ENCODE peak calls at places on chromosomes 11 and 22, in four cellular contexts. One of them, this sample, is unnamed.

GRCh38 chr11:57761301-57762234 is at the start of gene CTNND1:
- DNase-seq in MM.1S: no peak
- DNase-seq in spleen: no peak
- DNase-seq in CD8-positive, alpha-beta T cell: no peak
- DNase-seq in this sample: peak; percentile 71

GRCh38 chr11:68214173-68215086 is 1.3 kb upstream of the KMT5B start:
- DNase-seq in spleen: peak; percentile 89
- DNase-seq in CD8-positive, alpha-beta T cell: no peak
- DNase-seq in MM.1S: no peak
- DNase-seq in this sample: peak; percentile 48

GRCh38 chr11:34652191-34652958 is 31.5 kb downstream of the EHF start:
- DNase-seq in spleen: no peak
- DNase-seq in MM.1S: no peak
- DNase-seq in CD8-positive, alpha-beta T cell: no peak
- DNase-seq in this sample: no peak

GRCh38 chr22:22855617-22856308 is 31.9 kb upstream of the IGLL5 start:
- DNase-seq in spleen: no peak
- DNase-seq in MM.1S: peak; percentile 37
- DNase-seq in CD8-positive, alpha-beta T cell: peak; percentile 20
- DNase-seq in this sample: peak; percentile 36

GRCh38 chr11:17547051-17547577 is at the start of gene OTOG:
- DNase-seq in MM.1S: no peak
- DNase-seq in spleen: no peak
- DNase-seq in CD8-positive, alpha-beta T cell: no peak
- DNase-seq in this sample: no peak

GRCh38 chr11:124277809-124278208 is 21.6 kb downstream of the OR8G5 start:
- DNase-seq in CD8-positive, alpha-beta T cell: no peak
- DNase-seq in MM.1S: no peak
- DNase-seq in spleen: no peak
- DNase-seq in this sample: no peak

GRCh38 chr11:9573775-9574555 is 495 bp downstream of the WEE1 start:
- DNase-seq in spleen: peak; percentile 89
- DNase-seq in CD8-positive, alpha-beta T cell: no peak
- DNase-seq in MM.1S: peak; percentile 42
- DNase-seq in this sample: no peak

GRCh38 chr11:120060512-120060911 is 77.4 kb downstream of the TRIM29 start:
- DNase-seq in MM.1S: no peak
- DNase-seq in spleen: no peak
- DNase-seq in CD8-positive, alpha-beta T cell: no peak
- DNase-seq in this sample: no peak

GRCh38 chr11:68963779-68964178 is 17.0 kb downstream of the MRGPRD start:
- DNase-seq in MM.1S: no peak
- DNase-seq in spleen: no peak
- DNase-seq in CD8-positive, alpha-beta T cell: no peak
- DNase-seq in this sample: no peak

GRCh38 chr22:43919106-43919965 is 4.3 kb upstream of the PNPLA3 start:
- DNase-seq in MM.1S: no peak
- DNase-seq in CD8-positive, alpha-beta T cell: no peak
- DNase-seq in spleen: no peak
- DNase-seq in this sample: no peak

GRCh38 chr22:30430933-30431332 is 5.4 kb downstream of the MTFP1 start:
- DNase-seq in spleen: no peak
- DNase-seq in CD8-positive, alpha-beta T cell: no peak
- DNase-seq in MM.1S: no peak
- DNase-seq in this sample: no peak

GRCh38 chr11:78838417-78838816 is 263.8 kb upstream of the NARS2 start:
- DNase-seq in spleen: no peak
- DNase-seq in CD8-positive, alpha-beta T cell: no peak
- DNase-seq in MM.1S: peak; percentile 12
- DNase-seq in this sample: no peak

GRCh38 chr11:132032555-132032954 is 662.1 kb downstream of the NTM start:
- DNase-seq in MM.1S: no peak
- DNase-seq in spleen: no peak
- DNase-seq in CD8-positive, alpha-beta T cell: no peak
- DNase-seq in this sample: no peak

GRCh38 chr11:3022300-3022967 is 30.3 kb upstream of the NAP1L4 start:
- DNase-seq in CD8-positive, alpha-beta T cell: no peak
- DNase-seq in spleen: no peak
- DNase-seq in MM.1S: no peak
- DNase-seq in this sample: no peak

GRCh38 chr11:60084866-60085265 is 3.6 kb upstream of the MS4A2 start:
- DNase-seq in CD8-positive, alpha-beta T cell: no peak
- DNase-seq in MM.1S: no peak
- DNase-seq in spleen: no peak
- DNase-seq in this sample: no peak

GRCh38 chr22:50326225-50326958 is 420 bp downstream of the DENND6B start:
- DNase-seq in spleen: no peak
- DNase-seq in MM.1S: no peak
- DNase-seq in CD8-positive, alpha-beta T cell: no peak
- DNase-seq in this sample: no peak

GRCh38 chr11:75790986-75791385 is 22.4 kb downstream of the DGAT2 start:
- DNase-seq in CD8-positive, alpha-beta T cell: no peak
- DNase-seq in spleen: peak; percentile 40
- DNase-seq in MM.1S: no peak
- DNase-seq in this sample: no peak

GRCh38 chr11:89175796-89176195 is 1.9 kb upstream of the TYR start:
- DNase-seq in MM.1S: no peak
- DNase-seq in spleen: no peak
- DNase-seq in CD8-positive, alpha-beta T cell: no peak
- DNase-seq in this sample: no peak

GRCh38 chr22:50305658-50306566 is 1.5 kb downstream of the PLXNB2 start:
- DNase-seq in MM.1S: no peak
- DNase-seq in CD8-positive, alpha-beta T cell: no peak
- DNase-seq in spleen: no peak
- DNase-seq in this sample: no peak

GRCh38 chr11:10779086-10779485 is 28.0 kb downstream of the CTR9 start:
- DNase-seq in spleen: no peak
- DNase-seq in MM.1S: no peak
- DNase-seq in CD8-positive, alpha-beta T cell: no peak
- DNase-seq in this sample: no peak

GRCh38 chr11:47003180-47003877 is 66.8 kb downstream of the CSTPP1 start:
- DNase-seq in CD8-positive, alpha-beta T cell: no peak
- DNase-seq in spleen: no peak
- DNase-seq in MM.1S: no peak
- DNase-seq in this sample: no peak

GRCh38 chr11:32400196-32400595 is 35.1 kb downstream of the WT1 start:
- DNase-seq in CD8-positive, alpha-beta T cell: no peak
- DNase-seq in MM.1S: no peak
- DNase-seq in spleen: no peak
- DNase-seq in this sample: no peak

GRCh38 chr11:122796128-122796717 is 42.1 kb upstream of the CRTAM start:
- DNase-seq in MM.1S: peak; percentile 34
- DNase-seq in CD8-positive, alpha-beta T cell: peak; percentile 64
- DNase-seq in spleen: peak; percentile 85
- DNase-seq in this sample: no peak

GRCh38 chr11:25992254-25992653 is 339.7 kb upstream of the ANO3 start:
- DNase-seq in CD8-positive, alpha-beta T cell: no peak
- DNase-seq in MM.1S: no peak
- DNase-seq in spleen: no peak
- DNase-seq in this sample: no peak

GRCh38 chr11:83278351-83278750 is 7.8 kb downstream of the CCDC90B start:
- DNase-seq in spleen: no peak
- DNase-seq in CD8-positive, alpha-beta T cell: no peak
- DNase-seq in MM.1S: no peak
- DNase-seq in this sample: no peak

GRCh38 chr11:3747704-3748103 is 49.6 kb downstream of the NUP98 start:
- DNase-seq in CD8-positive, alpha-beta T cell: no peak
- DNase-seq in MM.1S: no peak
- DNase-seq in spleen: no peak
- DNase-seq in this sample: no peak

GRCh38 chr11:66542362-66542761 is 3.5 kb downstream of the ZDHHC24 start:
- DNase-seq in CD8-positive, alpha-beta T cell: no peak
- DNase-seq in spleen: no peak
- DNase-seq in MM.1S: no peak
- DNase-seq in this sample: no peak

GRCh38 chr11:66541892-66542291 is 4.0 kb downstream of the ZDHHC24 start:
- DNase-seq in spleen: no peak
- DNase-seq in CD8-positive, alpha-beta T cell: no peak
- DNase-seq in MM.1S: no peak
- DNase-seq in this sample: no peak

GRCh38 chr11:66546368-66546965 is at the start of gene ACTN3:
- DNase-seq in MM.1S: no peak
- DNase-seq in CD8-positive, alpha-beta T cell: no peak
- DNase-seq in spleen: peak; percentile 81
- DNase-seq in this sample: no peak

GRCh38 chr11:66545701-66546367 is at the start of gene ZDHHC24:
- DNase-seq in spleen: peak; percentile 98
- DNase-seq in CD8-positive, alpha-beta T cell: peak; percentile 75
- DNase-seq in MM.1S: peak; percentile 95
- DNase-seq in this sample: peak; percentile 88

GRCh38 chr11:66543263-66544107 is 2.4 kb downstream of the ZDHHC24 start:
- DNase-seq in MM.1S: no peak
- DNase-seq in CD8-positive, alpha-beta T cell: peak; percentile 61
- DNase-seq in spleen: peak; percentile 95
- DNase-seq in this sample: peak; percentile 48
- TF ChIP-seq CTCF in MM.1S: no peak
- TF ChIP-seq CTCF in CD8-positive, alpha-beta T cell: peak; percentile 19
- TF ChIP-seq CTCF in spleen: peak; percentile 50
- TF ChIP-seq CTCF in this sample: peak; percentile 63

GRCh38 chr22:20127869-20128618 is 3.6 kb upstream of the ZDHHC8 start:
- DNase-seq in CD8-positive, alpha-beta T cell: no peak
- DNase-seq in spleen: no peak
- DNase-seq in MM.1S: no peak
- DNase-seq in this sample: no peak

GRCh38 chr22:20129747-20130014 is 1.9 kb upstream of the ZDHHC8 start:
- DNase-seq in MM.1S: no peak
- DNase-seq in spleen: no peak
- DNase-seq in CD8-positive, alpha-beta T cell: no peak
- DNase-seq in this sample: no peak

GRCh38 chr22:20128619-20128901 is 3.0 kb upstream of the ZDHHC8 start:
- DNase-seq in spleen: no peak
- DNase-seq in CD8-positive, alpha-beta T cell: no peak
- DNase-seq in MM.1S: no peak
- DNase-seq in this sample: no peak

GRCh38 chr22:20130319-20130718 is 1.3 kb upstream of the ZDHHC8 start:
- DNase-seq in MM.1S: peak; percentile 47
- DNase-seq in CD8-positive, alpha-beta T cell: no peak
- DNase-seq in spleen: no peak
- DNase-seq in this sample: no peak

DNA sequence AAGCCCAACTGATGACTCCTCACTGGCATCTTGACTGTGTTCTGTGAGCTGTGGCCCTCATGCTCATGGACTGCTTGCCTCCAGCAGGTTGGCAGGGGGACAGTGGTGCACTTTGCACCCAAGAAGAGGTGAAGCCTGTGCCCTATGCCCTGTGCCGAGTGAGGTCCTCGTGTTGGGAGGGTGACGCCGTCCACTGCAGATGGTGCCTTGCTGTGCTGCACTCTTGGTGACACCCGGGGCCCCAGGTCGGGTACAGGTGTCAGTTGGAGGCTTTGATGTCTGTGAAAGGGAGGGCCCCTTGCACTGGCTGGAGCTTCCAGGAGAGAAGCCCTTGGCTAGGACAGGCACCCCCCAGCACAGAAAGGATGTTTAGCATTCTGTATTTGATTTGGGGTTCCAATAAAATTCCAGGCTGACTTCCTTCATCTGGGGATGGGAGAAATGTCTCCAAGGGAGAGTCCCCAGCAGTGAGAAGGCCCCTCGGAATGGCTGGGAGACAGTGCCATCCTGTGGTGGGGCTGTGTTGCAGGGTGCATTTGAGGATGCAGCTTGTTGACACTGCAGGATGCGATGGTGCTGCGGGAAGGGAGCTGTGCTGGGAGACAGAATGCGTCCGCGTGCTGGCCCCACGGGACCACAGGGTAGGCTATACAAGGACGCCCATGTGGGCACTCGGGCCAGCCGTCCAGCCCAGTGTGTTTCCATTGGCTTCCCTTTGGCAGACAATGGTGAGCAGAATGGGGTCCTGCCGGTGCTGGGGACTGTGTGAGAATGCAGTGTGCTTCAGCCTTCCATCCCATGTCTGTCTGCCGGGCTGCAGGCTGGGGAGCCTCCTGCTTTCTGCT is 2.5 kb upstream of the ZDHHC8 start:
- DNase-seq in MM.1S: peak; percentile 42
- DNase-seq in spleen: no peak
- DNase-seq in CD8-positive, alpha-beta T cell: peak; percentile 38
- DNase-seq in this sample: no peak
- TF ChIP-seq CTCF in MM.1S: peak; percentile 47
- TF ChIP-seq CTCF in spleen: peak; percentile 6
- TF ChIP-seq CTCF in CD8-positive, alpha-beta T cell: peak; percentile 51
- TF ChIP-seq CTCF in this sample: no peak

GRCh38 chr22:20583471-20583922 is 76.1 kb downstream of the MED15 start:
- DNase-seq in CD8-positive, alpha-beta T cell: no peak
- DNase-seq in spleen: peak; percentile 69
- DNase-seq in MM.1S: peak; percentile 10
- DNase-seq in this sample: no peak
- TF ChIP-seq CTCF in CD8-positive, alpha-beta T cell: no peak
- TF ChIP-seq CTCF in spleen: no peak
- TF ChIP-seq CTCF in MM.1S: peak; percentile 27
- TF ChIP-seq CTCF in this sample: peak; percentile 16

DNA sequence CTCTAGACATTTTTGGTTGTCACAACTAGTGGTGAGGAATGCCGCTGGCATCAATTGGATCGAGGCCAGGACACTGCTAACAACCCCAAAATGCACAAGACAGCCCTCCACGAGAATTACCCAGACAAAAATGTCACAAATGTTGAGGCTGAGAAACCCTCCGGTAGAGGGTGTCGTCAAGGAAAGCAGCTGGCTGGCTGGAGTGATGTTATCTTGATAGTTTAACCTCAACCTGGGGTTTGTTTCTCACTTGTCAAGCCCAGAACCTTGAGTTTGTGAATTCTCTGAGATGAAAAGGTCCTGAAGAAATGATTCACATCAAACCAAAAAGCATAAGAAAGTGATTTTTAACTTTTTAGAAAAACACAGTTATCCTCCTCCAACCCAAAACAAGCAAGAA is 21.1 kb upstream of the TMPRSS13 start:
- DNase-seq in MM.1S: peak; percentile 38
- DNase-seq in CD8-positive, alpha-beta T cell: peak; percentile 57
- DNase-seq in spleen: no peak
- DNase-seq in this sample: no peak
- TF ChIP-seq CTCF in MM.1S: peak; percentile 30
- TF ChIP-seq CTCF in CD8-positive, alpha-beta T cell: peak; percentile 42
- TF ChIP-seq CTCF in spleen: peak; percentile 10
- TF ChIP-seq CTCF in this sample: no peak

GRCh38 chr11:109039611-109040010 is 374.7 kb downstream of the DDX10 start:
- DNase-seq in MM.1S: no peak
- DNase-seq in spleen: no peak
- DNase-seq in CD8-positive, alpha-beta T cell: no peak
- DNase-seq in this sample: no peak

GRCh38 chr11:109036011-109036410 is 371.1 kb downstream of the DDX10 start:
- DNase-seq in MM.1S: no peak
- DNase-seq in CD8-positive, alpha-beta T cell: no peak
- DNase-seq in spleen: no peak
- DNase-seq in this sample: no peak

GRCh38 chr11:109035261-109035660 is 370.4 kb downstream of the DDX10 start:
- DNase-seq in CD8-positive, alpha-beta T cell: no peak
- DNase-seq in MM.1S: no peak
- DNase-seq in spleen: no peak
- DNase-seq in this sample: no peak

GRCh38 chr11:109040303-109040702 is 375.4 kb downstream of the DDX10 start:
- DNase-seq in spleen: no peak
- DNase-seq in CD8-positive, alpha-beta T cell: no peak
- DNase-seq in MM.1S: no peak
- DNase-seq in this sample: no peak

GRCh38 chr11:109037856-109038780 is 373.2 kb downstream of the DDX10 start:
- DNase-seq in MM.1S: no peak
- DNase-seq in spleen: no peak
- DNase-seq in CD8-positive, alpha-beta T cell: no peak
- DNase-seq in this sample: no peak
- TF ChIP-seq CTCF in MM.1S: no peak
- TF ChIP-seq CTCF in spleen: no peak
- TF ChIP-seq CTCF in CD8-positive, alpha-beta T cell: no peak
- TF ChIP-seq CTCF in this sample: no peak

This sample was measured in progenitor cell of endocrine pancreas.